ENCODE peak calls at places on chromosomes 4 and X, in five cellular contexts. C, F, X, S and Y are unnamed samples.

GRCh38 chr4:114364857-114365256 is 233.8 kb upstream of the UGT8 start:
- ATAC-seq in S (no peak), X (no peak), F (no peak), C (no peak), Y (peak; percentile 50)

GRCh38 chr4:17094811-17095210 is 196.4 kb upstream of the LDB2 start:
- ATAC-seq in X (no peak), F (no peak), S (no peak), C (no peak), Y (no peak)

GRCh38 chr4:98987720-98988119 is 7.8 kb upstream of the METAP1 start:
- ATAC-seq in S (no peak), F (no peak), X (no peak), C (no peak), Y (no peak)

GRCh38 chr4:109990307-109991257 is 77.9 kb downstream of the EGF start:
- ATAC-seq in F (no peak), S (no peak), X (no peak), C (no peak), Y (no peak)

GRCh38 chr4:138678985-138679746 is 336.4 kb upstream of the NOCT start:
- ATAC-seq in C (no peak), F (no peak), S (no peak), X (peak; percentile 31), Y (no peak)

GRCh38 chr4:119300388-119301131 is 21.4 kb downstream of the FABP2 start:
- ATAC-seq in S (peak; percentile 99), X (peak; percentile 98), F (peak; percentile 94), C (peak; percentile 100), Y (peak; percentile 97)

GRCh38 chr4:153573221-153573620 is 107.1 kb downstream of the TMEM131L start:
- ATAC-seq in F (no peak), S (peak; percentile 43), X (peak; percentile 69), C (no peak), Y (no peak)

GRCh38 chr4:5845035-5845905 is 47.6 kb downstream of the CRMP1 start:
- ATAC-seq in X (no peak), F (no peak), S (no peak), C (no peak), Y (no peak)

GRCh38 chr4:88735554-88735953 is 37.9 kb upstream of the NAP1L5 start:
- ATAC-seq in F (no peak), X (peak; percentile 50), S (peak; percentile 36), C (no peak), Y (peak; percentile 63)

GRCh38 chrX:22392176-22392814 is 119.6 kb downstream of the CBLL2 start:
- ATAC-seq in F (no peak), X (no peak), C (no peak), S (no peak), Y (no peak)

GRCh38 chr4:112183252-112183651 is 38.0 kb downstream of the FAM241A start:
- ATAC-seq in X (no peak), C (no peak), F (peak; percentile 77), S (no peak), Y (no peak)

GRCh38 chr4:156568041-156568440 is 403.6 kb downstream of the PDGFC start:
- ATAC-seq in X (no peak), F (no peak), C (no peak), S (no peak), Y (no peak)

GRCh38 chrX:104750146-104750699 is 184.2 kb downstream of the IL1RAPL2 start:
- ATAC-seq in X (no peak), F (no peak), C (no peak), S (peak; percentile 27), Y (peak; percentile 34)

GRCh38 chr4:26780524-26780923 is 80.1 kb upstream of the STIM2 start:
- ATAC-seq in S (no peak), F (no peak), C (no peak), X (no peak), Y (no peak)

GRCh38 chr4:83852085-83852451 is 316.2 kb downstream of the GPAT3 start:
- ATAC-seq in C (peak; percentile 74), X (no peak), S (no peak), F (no peak), Y (no peak)

GRCh38 chrX:48938721-48939416 is 18.5 kb downstream of the OTUD5 start:
- ATAC-seq in S (no peak), C (no peak), X (no peak), F (peak; percentile 50), Y (no peak)

GRCh38 chr4:140681201-140681600 is 75.0 kb downstream of the TBC1D9 start:
- ATAC-seq in F (no peak), C (no peak), X (no peak), S (no peak), Y (no peak)

GRCh38 chr4:7905461-7905915 is 34.2 kb downstream of the AFAP1 start:
- ATAC-seq in X (peak; percentile 26), F (no peak), C (no peak), S (peak; percentile 51), Y (peak; percentile 46)

GRCh38 chrX:101550362-101550761 is at the start of gene ARMCX1:
- ATAC-seq in X (peak; percentile 86), F (peak; percentile 69), C (peak; percentile 78), S (peak; percentile 75), Y (peak; percentile 95)

GRCh38 chrX:120120223-120120622 is 4.5 kb upstream of the RHOXF1 start:
- ATAC-seq in X (no peak), F (no peak), S (no peak), C (no peak), Y (no peak)

DNA sequence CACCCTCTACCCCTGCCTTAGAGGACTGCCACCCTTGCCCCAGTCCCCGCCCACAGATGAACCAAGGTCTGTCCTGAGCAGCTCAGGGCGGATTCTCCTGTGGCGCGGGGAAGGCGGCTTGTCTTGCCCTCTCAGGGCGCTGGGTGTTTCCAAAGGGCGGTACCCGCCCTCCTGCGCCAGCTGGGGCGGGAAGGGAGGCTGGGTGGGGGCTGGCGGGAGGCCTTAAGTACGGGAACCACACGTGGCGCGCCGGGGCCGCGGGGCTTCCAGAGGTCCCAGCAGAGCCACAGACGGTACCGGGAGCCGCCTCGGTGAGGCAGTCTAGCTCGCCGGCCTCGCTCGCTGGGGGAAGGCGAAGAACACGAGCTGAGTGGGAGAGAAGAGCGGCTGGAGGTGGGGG is 361.1 kb downstream of the MID1IP1 start:
- ATAC-seq in C (no peak), X (peak; percentile 65), S (peak; percentile 24), F (peak; percentile 85), Y (peak; percentile 57)
- TF ChIP-seq CTCF in C (no peak), X (no peak), S (no peak), F (peak; percentile 33), Y (no peak)

GRCh38 chr4:108118505-108118904 is 50.2 kb downstream of the LEF1 start:
- ATAC-seq in S (no peak), X (peak; percentile 63), F (peak; percentile 58), C (peak; percentile 94), Y (no peak)

GRCh38 chr4:108117473-108118182 is 51.1 kb downstream of the LEF1 start:
- ATAC-seq in C (peak; percentile 52), F (no peak), S (peak; percentile 53), X (peak; percentile 57), Y (no peak)

GRCh38 chr4:108114503-108114902 is 54.2 kb downstream of the LEF1 start:
- ATAC-seq in X (no peak), F (no peak), S (no peak), C (no peak), Y (no peak)

GRCh38 chr4:108115168-108115526 is 53.6 kb downstream of the LEF1 start:
- ATAC-seq in C (no peak), F (no peak), X (no peak), S (no peak), Y (no peak)

DNA sequence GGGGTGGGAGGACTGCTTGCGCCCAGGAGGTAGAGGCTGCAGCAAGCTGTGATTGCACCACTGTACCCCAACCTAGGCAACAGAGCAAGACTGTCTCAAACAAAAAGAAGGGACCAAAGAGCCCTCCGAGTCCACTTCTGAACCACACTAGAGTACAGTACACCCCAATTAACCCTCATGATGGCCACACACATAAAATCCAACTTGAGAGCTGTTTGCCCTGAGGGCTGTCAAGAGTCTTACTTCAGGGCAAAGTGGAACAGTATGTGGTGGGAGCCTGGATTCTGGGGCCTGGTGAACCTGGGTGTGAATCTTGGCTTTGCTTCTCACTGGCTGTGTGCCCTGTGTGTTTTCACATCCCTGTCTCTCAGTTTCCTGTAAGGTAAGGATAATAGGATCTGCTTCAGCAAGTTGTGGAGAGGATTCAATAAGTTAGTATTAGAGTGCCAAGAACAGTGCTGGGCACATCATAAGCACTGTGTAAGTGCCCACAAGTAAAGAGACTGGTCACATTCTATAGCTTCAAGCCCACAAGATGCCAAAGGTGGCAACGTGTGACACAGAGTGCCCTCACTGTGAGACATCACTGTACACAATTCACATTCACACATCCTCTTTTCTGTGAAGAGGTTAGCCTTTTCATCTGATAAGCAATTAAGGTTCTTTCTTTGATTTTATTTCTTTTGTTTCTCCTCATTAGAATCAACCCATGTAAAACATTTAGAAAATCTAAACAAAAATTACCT is 52.1 kb downstream of the LEF1 start:
- ATAC-seq in C (no peak), F (peak; percentile 25), X (no peak), S (no peak), Y (no peak)
- H3K4me1 ChIP-seq in C (peaks cover 8% of the 10 kb centered on the region), F (peaks cover 98% of the 10 kb centered on the region), X (no peaks in the 10 kb centered on the region), S (peaks cover 4% of the 10 kb centered on the region), Y (no peaks in the 10 kb centered on the region)

DNA sequence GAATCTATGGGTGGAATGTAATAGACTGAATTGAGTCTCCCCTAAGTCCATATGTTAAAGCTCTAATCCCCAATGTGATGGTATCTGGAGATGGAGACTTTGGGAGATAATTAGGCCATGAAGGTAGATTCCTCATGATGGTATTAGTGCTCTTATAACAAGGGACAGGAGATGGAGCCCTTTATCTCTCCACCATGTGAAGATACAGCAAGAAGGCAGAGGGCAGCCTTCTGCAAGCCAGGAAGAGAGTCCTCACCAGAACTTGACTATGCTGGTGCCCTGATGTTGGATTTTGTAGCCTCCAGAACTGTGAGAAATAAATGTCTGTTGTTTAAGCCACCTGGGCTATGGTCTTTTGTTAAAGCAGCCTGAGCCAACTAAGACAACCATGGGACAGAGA is 76.4 kb upstream of the F8A3 start:
- ATAC-seq in X (no peak), S (no peak), C (no peak), F (no peak), Y (no peak)
- TF ChIP-seq CTCF in X (no peak), S (no peak), C (peak; percentile 31), F (no peak), Y (no peak)

GRCh38 chr4:38985363-38986065 is 46.7 kb downstream of the TMEM156 start:
- ATAC-seq in X (no peak), F (no peak), C (no peak), S (no peak), Y (no peak)
- H3K4me1 ChIP-seq in X (no peaks in the 10 kb centered on the region), F (no peaks in the 10 kb centered on the region), C (no peaks in the 10 kb centered on the region), S (no peaks in the 10 kb centered on the region), Y (no peaks in the 10 kb centered on the region)

GRCh38 chr4:18695733-18696527 is 674.4 kb upstream of the LCORL start:
- ATAC-seq in S (no peak), F (no peak), C (no peak), X (no peak), Y (no peak)
- TF ChIP-seq CTCF in S (no peak), F (no peak), C (no peak), X (no peak), Y (no peak)

GRCh38 chr4:21947768-21948346 is 715 bp downstream of the KCNIP4 start:
- ATAC-seq in F (no peak), S (no peak), X (no peak), C (no peak), Y (no peak)

GRCh38 chr4:21949073-21949457 is 493 bp upstream of the KCNIP4 start:
- ATAC-seq in X (no peak), C (no peak), S (no peak), F (no peak), Y (peak; percentile 29)

GRCh38 chr4:21948347-21949072 is at the start of gene KCNIP4:
- ATAC-seq in S (peak; percentile 38), C (no peak), X (peak; percentile 50), F (peak; percentile 38), Y (peak; percentile 27)

GRCh38 chr4:21952549-21952948 is 4.0 kb upstream of the KCNIP4 start:
- ATAC-seq in S (no peak), X (no peak), C (no peak), F (no peak), Y (no peak)

GRCh38 chr4:21946858-21947257 is 1.7 kb downstream of the KCNIP4 start:
- ATAC-seq in C (no peak), S (no peak), F (no peak), X (no peak), Y (no peak)
- H3K4me1 ChIP-seq in C (no peaks in the 10 kb centered on the region), S (peaks cover 10% of the 10 kb centered on the region), F (no peaks in the 10 kb centered on the region), X (no peaks in the 10 kb centered on the region), Y (no peaks in the 10 kb centered on the region)